ENCODE peak calls at places on chromosomes 16 and 17, in six cellular contexts. One of them, this sample, is unnamed.
A peak's percentile ranks its signal among the peaks of the same experiment; 100 is the strongest.

GRCh38 chr17:78748048-78748729 is 33.9 kb downstream of the CYTH1 start:
- DNase-seq in IMR-90: no peak
- DNase-seq in H1: no peak
- DNase-seq in H9: no peak
- DNase-seq in neuronal stem cell: no peak
- DNase-seq in trophoblast cell: no peak
- DNase-seq in this sample: no peak

GRCh38 chr17:20091161-20092029 is 82.2 kb downstream of the SPECC1 start:
- DNase-seq in IMR-90: no peak
- DNase-seq in H1: no peak
- DNase-seq in H9: no peak
- DNase-seq in neuronal stem cell: no peak
- DNase-seq in trophoblast cell: no peak
- DNase-seq in this sample: peak; percentile 8

GRCh38 chr17:13353590-13353989 is 248.1 kb downstream of the HS3ST3A1 start:
- DNase-seq in IMR-90: peak; percentile 29
- DNase-seq in H1: no peak
- DNase-seq in H9: no peak
- DNase-seq in neuronal stem cell: no peak
- DNase-seq in trophoblast cell: no peak
- DNase-seq in this sample: peak; percentile 13

GRCh38 chr16:53892155-53892554 is 188.2 kb downstream of the FTO start:
- DNase-seq in IMR-90: peak; percentile 81
- DNase-seq in H1: peak; percentile 61
- DNase-seq in H9: peak; percentile 42
- DNase-seq in neuronal stem cell: peak; percentile 65
- DNase-seq in trophoblast cell: peak; percentile 29
- DNase-seq in this sample: peak; percentile 77

GRCh38 chr17:75313941-75314550 is 24.8 kb upstream of the SLC25A19 start:
- DNase-seq in IMR-90: peak; percentile 20
- DNase-seq in H1: no peak
- DNase-seq in H9: no peak
- DNase-seq in neuronal stem cell: no peak
- DNase-seq in trophoblast cell: peak; percentile 69
- DNase-seq in this sample: peak; percentile 10

GRCh38 chr17:37488009-37488604 is 1.6 kb upstream of the DUSP14 start:
- DNase-seq in IMR-90: peak; percentile 99
- DNase-seq in H1: no peak
- DNase-seq in H9: no peak
- DNase-seq in neuronal stem cell: no peak
- DNase-seq in trophoblast cell: peak; percentile 92
- DNase-seq in this sample: peak; percentile 99

GRCh38 chr17:51769231-51769630 is 389.3 kb downstream of the CA10 start:
- DNase-seq in IMR-90: no peak
- DNase-seq in H1: no peak
- DNase-seq in H9: no peak
- DNase-seq in neuronal stem cell: no peak
- DNase-seq in trophoblast cell: no peak
- DNase-seq in this sample: no peak

GRCh38 chr17:36705651-36706436 is 104.5 kb downstream of the MRM1 start:
- DNase-seq in IMR-90: peak; percentile 4
- DNase-seq in H1: no peak
- DNase-seq in H9: peak; percentile 80
- DNase-seq in neuronal stem cell: no peak
- DNase-seq in trophoblast cell: peak; percentile 18
- DNase-seq in this sample: peak; percentile 18

GRCh38 chr16:27526169-27526568 is 23.5 kb downstream of the GTF3C1 start:
- DNase-seq in IMR-90: no peak
- DNase-seq in H1: no peak
- DNase-seq in H9: no peak
- DNase-seq in neuronal stem cell: no peak
- DNase-seq in trophoblast cell: no peak
- DNase-seq in this sample: no peak

GRCh38 chr17:79983456-79983855 is 52.2 kb downstream of the TBC1D16 start:
- DNase-seq in IMR-90: no peak
- DNase-seq in H1: no peak
- DNase-seq in H9: peak; percentile 31
- DNase-seq in neuronal stem cell: no peak
- DNase-seq in trophoblast cell: no peak
- DNase-seq in this sample: no peak

GRCh38 chr16:1039762-1040161 is 32.8 kb upstream of the SSTR5 start:
- DNase-seq in IMR-90: no peak
- DNase-seq in H1: no peak
- DNase-seq in H9: no peak
- DNase-seq in neuronal stem cell: no peak
- DNase-seq in trophoblast cell: no peak
- DNase-seq in this sample: no peak

GRCh38 chr17:78526231-78527025 is 50.8 kb downstream of the DNAH17 start:
- DNase-seq in IMR-90: no peak
- DNase-seq in H1: no peak
- DNase-seq in H9: no peak
- DNase-seq in neuronal stem cell: no peak
- DNase-seq in trophoblast cell: no peak
- DNase-seq in this sample: no peak

GRCh38 chr17:51164911-51165679 is 1.1 kb upstream of the NME2 start:
- DNase-seq in IMR-90: no peak
- DNase-seq in H1: no peak
- DNase-seq in H9: peak; percentile 74
- DNase-seq in neuronal stem cell: no peak
- DNase-seq in trophoblast cell: no peak
- DNase-seq in this sample: no peak

GRCh38 chr16:24700549-24701392 is 28.7 kb upstream of the TNRC6A start:
- DNase-seq in IMR-90: peak; percentile 98
- DNase-seq in H1: no peak
- DNase-seq in H9: peak; percentile 77
- DNase-seq in neuronal stem cell: no peak
- DNase-seq in trophoblast cell: peak; percentile 54
- DNase-seq in this sample: peak; percentile 94

GRCh38 chr17:75295220-75296158 is 6.3 kb upstream of the SLC25A19 start:
- DNase-seq in IMR-90: no peak
- DNase-seq in H1: no peak
- DNase-seq in H9: no peak
- DNase-seq in neuronal stem cell: no peak
- DNase-seq in trophoblast cell: no peak
- DNase-seq in this sample: no peak

GRCh38 chr17:80827646-80828643 is 163.7 kb upstream of the CHMP6 start:
- DNase-seq in IMR-90: peak; percentile 50
- DNase-seq in H1: peak; percentile 71
- DNase-seq in H9: peak; percentile 86
- DNase-seq in neuronal stem cell: no peak
- DNase-seq in trophoblast cell: no peak
- DNase-seq in this sample: peak; percentile 14

GRCh38 chr16:13102401-13102800 is 201.0 kb downstream of the SHISA9 start:
- DNase-seq in IMR-90: no peak
- DNase-seq in H1: no peak
- DNase-seq in H9: no peak
- DNase-seq in neuronal stem cell: no peak
- DNase-seq in trophoblast cell: no peak
- DNase-seq in this sample: no peak

GRCh38 chr17:80913928-80914821 is 77.5 kb upstream of the CHMP6 start:
- DNase-seq in IMR-90: no peak
- DNase-seq in H1: no peak
- DNase-seq in H9: no peak
- DNase-seq in neuronal stem cell: no peak
- DNase-seq in trophoblast cell: no peak
- DNase-seq in this sample: no peak

GRCh38 chr16:49594706-49595534 is 221.3 kb downstream of the C16orf78 start:
- DNase-seq in IMR-90: no peak
- DNase-seq in H1: peak; percentile 41
- DNase-seq in H9: peak; percentile 19
- DNase-seq in neuronal stem cell: no peak
- DNase-seq in trophoblast cell: no peak
- DNase-seq in this sample: no peak

GRCh38 chr17:29240477-29240876 is 6.2 kb upstream of the CRYBA1 start:
- DNase-seq in IMR-90: peak; percentile 34
- DNase-seq in H1: no peak
- DNase-seq in H9: no peak
- DNase-seq in neuronal stem cell: no peak
- DNase-seq in trophoblast cell: no peak
- DNase-seq in this sample: no peak

GRCh38 chr16:77624085-77624484 is 98.2 kb upstream of the NUDT7 start:
- DNase-seq in IMR-90: no peak
- DNase-seq in H1: no peak
- DNase-seq in H9: no peak
- DNase-seq in neuronal stem cell: no peak
- DNase-seq in trophoblast cell: no peak
- DNase-seq in this sample: no peak

GRCh38 chr17:63481488-63481870 is 4.6 kb downstream of the ACE start:
- DNase-seq in IMR-90: no peak
- DNase-seq in H1: no peak
- DNase-seq in H9: no peak
- DNase-seq in neuronal stem cell: no peak
- DNase-seq in trophoblast cell: no peak
- DNase-seq in this sample: no peak

DNA sequence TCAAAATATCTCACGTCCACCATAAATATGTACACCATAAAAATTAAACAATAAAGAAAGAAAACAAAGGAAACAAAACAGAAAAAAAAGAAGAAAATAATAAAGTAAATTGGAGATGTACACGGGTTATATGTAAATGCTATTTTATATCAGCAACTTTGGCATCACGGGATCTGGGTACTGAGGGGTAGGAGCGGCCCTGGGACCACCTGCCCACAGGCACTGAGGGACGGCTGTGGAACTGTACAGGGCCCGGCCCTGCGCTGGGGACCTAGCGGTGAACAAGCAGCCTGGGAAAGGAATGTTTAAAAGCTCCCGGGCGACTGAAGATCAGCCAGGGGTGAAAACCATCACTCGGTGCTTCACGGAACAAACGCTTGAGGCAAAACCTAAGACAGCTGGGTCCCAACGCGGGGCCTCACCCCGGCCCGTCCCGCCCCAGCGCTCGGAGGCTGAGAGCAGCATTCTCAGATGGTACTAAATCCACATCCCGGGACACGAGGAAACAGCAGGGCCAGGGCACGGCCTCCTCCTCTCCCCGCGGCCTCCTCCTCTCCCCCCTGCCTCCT is 31.2 kb downstream of the NXN start:
- DNase-seq in IMR-90: no peak
- DNase-seq in H1: no peak
- DNase-seq in H9: peak; percentile 87
- DNase-seq in neuronal stem cell: no peak
- DNase-seq in trophoblast cell: no peak
- DNase-seq in this sample: peak; percentile 41
- H3K14ac ChIP-seq in IMR-90: no peak overlapping the region
- H3K14ac ChIP-seq in H1: no peak overlapping the region
- H3K14ac ChIP-seq in H9: no peak overlapping the region
- H3K14ac ChIP-seq in neuronal stem cell: no peak overlapping the region
- H3K14ac ChIP-seq in trophoblast cell: no peak overlapping the region
- H3K14ac ChIP-seq in this sample: no peak overlapping the region

DNA sequence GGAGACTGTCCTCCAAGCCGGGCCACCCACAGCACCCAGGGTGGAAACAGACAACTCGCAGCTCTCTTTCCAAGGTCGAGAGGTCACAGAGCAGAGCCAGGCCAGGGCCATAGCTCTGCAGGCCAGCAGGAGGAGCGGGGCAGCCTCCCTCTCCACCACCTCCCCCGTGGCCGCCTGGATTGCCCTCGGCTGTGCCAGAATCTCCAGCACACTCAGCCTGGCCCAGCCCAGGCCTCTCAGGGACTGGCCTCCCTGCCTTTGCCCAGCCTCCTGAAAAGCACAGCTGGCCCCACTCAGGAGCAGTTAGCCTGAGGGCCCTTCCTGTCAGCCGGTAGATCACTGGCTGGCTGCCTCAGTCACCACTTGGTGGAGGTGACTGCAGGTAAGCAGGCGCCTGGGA is 85.8 kb upstream of the SEC14L1 start:
- DNase-seq in IMR-90: no peak
- DNase-seq in H1: no peak
- DNase-seq in H9: peak; percentile 52
- DNase-seq in neuronal stem cell: no peak
- DNase-seq in trophoblast cell: peak; percentile 94
- DNase-seq in this sample: no peak
- H2AFZ ChIP-seq in IMR-90: no peak overlapping the region
- H2AFZ ChIP-seq in H1: no peak overlapping the region
- H2AFZ ChIP-seq in H9: no peak overlapping the region
- H2AFZ ChIP-seq in neuronal stem cell: peak overlapping the region; percentile 65
- H2AFZ ChIP-seq in trophoblast cell: no peak overlapping the region
- H2AFZ ChIP-seq in this sample: no peak overlapping the region

GRCh38 chr16:35559911-35560636 is 2100.7 kb downstream of the TP53TG3F start:
- DNase-seq in IMR-90: no peak
- DNase-seq in H1: no peak
- DNase-seq in H9: no peak
- DNase-seq in neuronal stem cell: no peak
- DNase-seq in trophoblast cell: no peak
- DNase-seq in this sample: no peak

GRCh38 chr16:35561346-35561745 is 2101.9 kb downstream of the TP53TG3F start:
- DNase-seq in IMR-90: no peak
- DNase-seq in H1: no peak
- DNase-seq in H9: no peak
- DNase-seq in neuronal stem cell: no peak
- DNase-seq in trophoblast cell: no peak
- DNase-seq in this sample: no peak

GRCh38 chr16:35562471-35562870 is 2103.1 kb downstream of the TP53TG3F start:
- DNase-seq in IMR-90: no peak
- DNase-seq in H1: no peak
- DNase-seq in H9: no peak
- DNase-seq in neuronal stem cell: no peak
- DNase-seq in trophoblast cell: no peak
- DNase-seq in this sample: no peak

GRCh38 chr16:35562919-35563318 is 2103.5 kb downstream of the TP53TG3F start:
- DNase-seq in IMR-90: no peak
- DNase-seq in H1: no peak
- DNase-seq in H9: no peak
- DNase-seq in neuronal stem cell: no peak
- DNase-seq in trophoblast cell: no peak
- DNase-seq in this sample: no peak

GRCh38 chr16:35560637-35560984 is 2101.2 kb downstream of the TP53TG3F start:
- DNase-seq in IMR-90: no peak
- DNase-seq in H1: no peak
- DNase-seq in H9: no peak
- DNase-seq in neuronal stem cell: no peak
- DNase-seq in trophoblast cell: peak; percentile 23
- DNase-seq in this sample: no peak
- H3K14ac ChIP-seq in IMR-90: no peak overlapping the region
- H3K14ac ChIP-seq in H1: no peak overlapping the region
- H3K14ac ChIP-seq in H9: no peak overlapping the region
- H3K14ac ChIP-seq in neuronal stem cell: no peak overlapping the region
- H3K14ac ChIP-seq in trophoblast cell: no peak overlapping the region
- H3K14ac ChIP-seq in this sample: no peak overlapping the region

DNA sequence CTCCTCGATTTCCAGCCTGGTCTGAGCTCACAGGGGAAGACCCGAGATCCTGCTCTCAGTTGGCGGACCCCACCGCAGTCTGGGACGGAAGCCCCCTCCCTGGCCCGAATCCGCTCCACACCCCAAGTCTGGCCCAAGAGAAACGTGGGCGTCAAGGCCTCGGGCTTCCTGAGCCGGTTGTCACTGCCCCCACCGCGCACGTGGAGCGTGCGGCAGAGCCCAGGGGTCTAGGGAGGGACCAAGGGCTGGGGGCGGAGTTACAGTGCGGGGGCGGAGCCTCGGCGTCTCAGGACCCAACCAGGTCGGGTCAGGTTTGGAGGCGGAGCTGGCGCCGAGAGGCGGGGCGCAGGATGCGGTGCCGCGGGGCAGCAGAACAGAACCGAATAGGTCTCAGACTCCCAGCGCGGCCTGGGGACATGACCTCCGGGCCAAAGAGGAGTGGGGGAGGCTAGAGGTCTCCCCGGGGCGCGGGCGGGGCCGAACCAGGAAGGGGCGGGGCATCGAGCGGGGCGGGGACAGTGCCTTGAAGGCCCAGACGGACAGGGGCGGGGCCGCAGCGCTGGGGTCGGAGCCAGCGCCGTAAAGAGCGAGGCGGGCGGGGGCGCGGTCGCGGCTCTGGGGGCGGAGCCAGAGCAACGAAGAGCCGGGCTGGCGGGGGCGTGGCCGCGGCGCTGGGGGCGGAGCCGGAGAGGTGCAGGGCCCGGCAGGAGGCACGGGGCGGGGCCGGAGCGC is 429 bp upstream of the ZFPM1 start:
- DNase-seq in IMR-90: peak; percentile 89
- DNase-seq in H1: peak; percentile 99
- DNase-seq in H9: peak; percentile 96
- DNase-seq in neuronal stem cell: peak; percentile 97
- DNase-seq in trophoblast cell: peak; percentile 76
- DNase-seq in this sample: peak; percentile 93
- H2AFZ ChIP-seq in IMR-90: peak overlapping the region; percentile 100
- H2AFZ ChIP-seq in H1: no peak overlapping the region
- H2AFZ ChIP-seq in H9: no peak overlapping the region
- H2AFZ ChIP-seq in neuronal stem cell: peak overlapping the region; percentile 100
- H2AFZ ChIP-seq in trophoblast cell: peak overlapping the region; percentile 30
- H2AFZ ChIP-seq in this sample: peak overlapping the region; percentile 6